ENCODE peak calls at places on chromosomes 1 and 21, in eight cellular contexts. X is esophagus squamous epithelium, F is neural progenitor cell, I is body of pancreas, K is fibroblast of lung, Q is heart left ventricle, U is mesendoderm, L is left ventricle myocardium inferior. Z is an unnamed sample. For H3K4me1 and H3K27me3, the result is how much of the 10 kb centered on the place peaks cover.

GRCh38 chr1:75502776-75503175 is 108.1 kb downstream of the SLC44A5 start:
- DNase-seq in L (no peak), K (peak), F (no peak), Q (no peak), U (no peak), X (no peak), I (no peak), Z (peak)

GRCh38 chr1:94989398-94989797 is 62.5 kb upstream of the CNN3 start:
- DNase-seq in U (no peak), L (peak), K (no peak), X (no peak), I (peak), F (no peak), Q (peak), Z (no peak)

GRCh38 chr1:23528245-23528978 is 2.6 kb downstream of the E2F2 start:
- DNase-seq in U (no peak), X (no peak), L (peak), I (peak), K (peak), F (no peak), Q (peak), Z (peak)

GRCh38 chr1:210291786-210292275 is 36.9 kb upstream of the HHAT start:
- DNase-seq in L (no peak), K (peak), U (no peak), Q (no peak), X (no peak), I (no peak), F (no peak), Z (peak)

GRCh38 chr21:16116798-16117197 is 387.0 kb downstream of the USP25 start:
- DNase-seq in U (no peak), Q (no peak), K (peak), X (no peak), L (no peak), I (no peak), F (no peak), Z (peak)

GRCh38 chr1:44030606-44031050 is 634 bp downstream of the SLC6A9 start:
- DNase-seq in I (no peak), X (no peak), K (peak), U (peak), Q (peak), L (peak), F (peak), Z (peak)

GRCh38 chr1:88646852-88647645 is 37.0 kb upstream of the PKN2 start:
- DNase-seq in F (peak), I (no peak), Q (no peak), U (peak), K (no peak), L (no peak), X (no peak), Z (no peak)

GRCh38 chr21:17532292-17532691 is 19.4 kb downstream of the CXADR start:
- DNase-seq in X (no peak), Q (no peak), K (no peak), U (no peak), F (no peak), I (no peak), L (no peak), Z (no peak)

GRCh38 chr1:44624268-44624901 is 49.9 kb downstream of the TMEM53 start:
- DNase-seq in Q (no peak), X (no peak), L (no peak), F (no peak), K (no peak), I (no peak), U (no peak), Z (no peak)

GRCh38 chr1:227072991-227073390 is 132.9 kb downstream of the COQ8A start:
- DNase-seq in U (no peak), Q (no peak), F (no peak), L (no peak), I (no peak), X (no peak), K (peak), Z (peak)

GRCh38 chr1:77170687-77171086 is 48.5 kb downstream of the PIGK start:
- DNase-seq in K (peak), L (no peak), U (no peak), X (no peak), I (no peak), F (no peak), Q (no peak), Z (peak)

GRCh38 chr1:182357913-182358312 is 33.7 kb downstream of the GLUL start:
- DNase-seq in U (no peak), X (no peak), I (no peak), L (no peak), K (no peak), Q (no peak), F (peak), Z (no peak)

DNA sequence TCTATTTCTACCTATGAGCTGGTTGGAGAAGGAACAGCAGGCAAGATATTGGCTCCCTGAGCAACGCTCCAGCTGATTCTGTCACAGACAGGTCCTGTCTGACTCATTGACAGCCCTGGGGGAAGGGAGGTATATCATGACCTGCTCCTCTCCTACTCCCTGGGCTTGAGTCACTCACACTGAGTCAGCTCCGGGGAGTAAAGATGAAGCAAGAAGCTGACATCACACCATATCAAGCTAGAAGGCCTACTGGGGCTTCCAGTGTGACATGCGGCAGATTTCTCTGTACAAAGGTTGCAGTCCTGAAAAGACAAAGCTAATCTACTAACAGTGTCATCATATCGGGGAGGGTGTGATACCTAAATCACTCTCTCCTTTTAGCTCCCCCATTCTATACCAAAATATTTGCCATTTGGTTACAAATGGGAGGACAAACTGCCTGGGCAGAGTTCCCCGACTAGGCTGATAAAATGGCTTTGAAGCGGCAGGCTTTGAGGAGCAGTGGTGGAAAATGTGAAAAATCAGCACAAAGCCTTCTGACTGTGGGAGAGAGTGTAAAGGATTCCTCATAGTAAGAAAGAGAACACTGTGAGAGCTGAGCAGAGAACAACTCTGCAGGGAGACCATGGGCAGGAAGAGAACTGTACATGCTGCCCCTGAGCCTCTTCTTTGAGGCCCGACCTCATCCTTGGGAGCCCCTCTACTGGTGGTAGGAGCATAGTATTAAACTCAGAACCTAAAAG is 15.5 kb downstream of the PI4KB start:
- DNase-seq in Q (peak), I (peak), L (peak), U (peak), F (no peak), K (peak), X (peak), Z (peak)
- H3K4me3 ChIP-seq in Q (no peak), I (no peak), L (no peak), U (no peak), F (no peak), K (no peak), X (no peak), Z (peak)

DNA sequence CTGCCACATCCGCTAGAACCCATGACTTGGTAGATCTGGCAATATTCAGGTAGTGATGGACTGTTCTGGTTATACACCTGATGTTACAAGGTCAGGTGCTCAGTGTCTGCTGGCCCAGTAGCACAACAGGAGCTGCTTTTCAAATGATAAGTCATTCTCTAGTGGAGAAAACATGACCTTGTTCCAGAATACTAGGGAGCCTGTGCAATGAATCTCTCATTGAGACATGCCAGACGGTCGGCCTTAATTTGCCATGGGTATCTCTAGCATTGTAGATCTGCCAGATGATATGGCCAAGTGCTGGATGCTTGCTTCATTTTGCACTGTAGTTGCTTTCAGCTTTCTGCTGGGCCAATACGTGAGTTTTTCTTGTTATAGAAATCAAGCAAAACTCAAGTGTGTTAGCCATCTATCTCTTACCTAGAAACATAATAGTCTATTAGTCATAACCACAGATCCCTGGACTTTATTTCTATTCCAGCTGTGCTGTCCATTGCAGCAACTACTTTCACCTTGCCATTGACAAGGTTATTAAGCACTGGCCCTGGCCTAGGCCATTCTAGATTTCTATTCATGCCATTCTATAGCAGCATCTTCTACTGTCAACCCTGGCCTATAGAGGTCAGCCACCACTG is 13.9 kb upstream of the CENPF start:
- DNase-seq in F (no peak), U (no peak), K (peak), Q (no peak), L (no peak), I (no peak), X (no peak), Z (no peak)
- H3K4me1 ChIP-seq in F (under half), U (under half), K (under half), Q (under half), L (under half), I (under half), X (under half), Z (under half)

DNA sequence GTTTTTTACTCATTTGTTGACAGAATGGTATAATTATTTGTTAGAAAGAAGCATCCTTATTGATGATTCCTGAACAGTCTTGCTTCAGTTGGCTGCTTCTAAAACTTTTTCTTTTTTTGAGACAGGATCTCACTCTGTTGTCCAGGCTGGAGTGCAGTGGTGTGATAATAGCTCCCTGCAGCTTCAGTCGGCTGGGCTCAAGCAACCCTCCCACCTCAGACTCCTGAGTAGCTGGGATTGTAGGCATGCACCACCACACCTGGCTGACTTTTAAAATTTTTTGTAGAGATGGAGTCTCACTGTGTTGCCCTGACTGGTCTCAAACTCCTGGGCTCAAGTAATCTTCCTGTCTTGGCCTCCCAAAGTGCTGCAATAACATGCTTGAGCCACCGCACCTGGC is 38.8 kb downstream of the MACF1 start:
- DNase-seq in F (no peak), I (no peak), K (no peak), U (no peak), Q (no peak), L (no peak), X (no peak), Z (no peak)
- H3K27me3 ChIP-seq in F (under half), I (under half), K (under half), U (under half), Q (under half), L (under half), X (under half), Z (under half)

DNA sequence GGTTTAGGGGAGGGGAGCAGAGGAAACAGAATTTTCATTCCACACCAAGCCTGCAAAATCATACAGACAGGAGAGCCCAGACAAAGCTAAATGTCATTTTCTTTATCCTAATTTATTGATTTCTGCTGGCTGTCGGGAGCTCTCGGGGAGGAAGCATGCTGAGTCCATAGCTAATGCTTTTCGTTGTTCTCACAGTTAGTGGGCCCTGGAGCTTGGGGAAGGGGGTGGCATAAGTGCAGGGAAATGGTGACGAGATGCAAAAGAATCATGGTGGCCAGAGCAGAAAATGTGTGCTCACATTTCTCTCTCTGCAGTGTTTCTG is 202.4 kb downstream of the TOMM20 start:
- DNase-seq in F (no peak), L (no peak), X (no peak), U (no peak), Q (no peak), I (no peak), K (no peak), Z (no peak)
- H3K4me3 ChIP-seq in F (no peak), L (no peak), X (no peak), U (no peak), Q (no peak), I (no peak), K (no peak), Z (peak)

DNA sequence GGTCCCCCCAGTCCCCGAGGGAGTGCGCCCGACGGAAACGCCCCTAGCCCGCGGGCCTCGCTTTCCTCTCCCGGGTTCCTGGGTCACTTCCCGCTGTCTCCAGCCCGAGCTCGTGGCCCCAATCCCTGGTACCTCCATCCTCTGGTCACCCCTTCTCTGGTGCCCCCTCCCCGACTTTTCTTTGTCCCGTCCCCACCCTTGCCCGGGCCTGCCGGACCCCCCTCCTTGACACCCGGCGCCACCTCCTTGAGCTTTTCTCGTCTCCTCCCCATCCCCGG is 320 bp upstream of the RIPPLY3 start:
- DNase-seq in K (no peak), X (no peak), L (no peak), U (no peak), Q (no peak), F (no peak), I (no peak), Z (no peak)
- H3K4me1 ChIP-seq in K (under half), X (under half), L (under half), U (under half), Q (under half), F (under half), I (under half), Z (under half)

GRCh38 chr1:156430305-156430704 is 61.3 kb downstream of the RHBG start:
- DNase-seq in Q (no peak), K (no peak), I (no peak), L (no peak), F (no peak), U (peak), X (no peak), Z (no peak)
- H3K27me3 ChIP-seq in Q (half or more), K (half or more), I (under half), L (half or more), F (half or more), U (under half), X (half or more), Z (half or more)

DNA sequence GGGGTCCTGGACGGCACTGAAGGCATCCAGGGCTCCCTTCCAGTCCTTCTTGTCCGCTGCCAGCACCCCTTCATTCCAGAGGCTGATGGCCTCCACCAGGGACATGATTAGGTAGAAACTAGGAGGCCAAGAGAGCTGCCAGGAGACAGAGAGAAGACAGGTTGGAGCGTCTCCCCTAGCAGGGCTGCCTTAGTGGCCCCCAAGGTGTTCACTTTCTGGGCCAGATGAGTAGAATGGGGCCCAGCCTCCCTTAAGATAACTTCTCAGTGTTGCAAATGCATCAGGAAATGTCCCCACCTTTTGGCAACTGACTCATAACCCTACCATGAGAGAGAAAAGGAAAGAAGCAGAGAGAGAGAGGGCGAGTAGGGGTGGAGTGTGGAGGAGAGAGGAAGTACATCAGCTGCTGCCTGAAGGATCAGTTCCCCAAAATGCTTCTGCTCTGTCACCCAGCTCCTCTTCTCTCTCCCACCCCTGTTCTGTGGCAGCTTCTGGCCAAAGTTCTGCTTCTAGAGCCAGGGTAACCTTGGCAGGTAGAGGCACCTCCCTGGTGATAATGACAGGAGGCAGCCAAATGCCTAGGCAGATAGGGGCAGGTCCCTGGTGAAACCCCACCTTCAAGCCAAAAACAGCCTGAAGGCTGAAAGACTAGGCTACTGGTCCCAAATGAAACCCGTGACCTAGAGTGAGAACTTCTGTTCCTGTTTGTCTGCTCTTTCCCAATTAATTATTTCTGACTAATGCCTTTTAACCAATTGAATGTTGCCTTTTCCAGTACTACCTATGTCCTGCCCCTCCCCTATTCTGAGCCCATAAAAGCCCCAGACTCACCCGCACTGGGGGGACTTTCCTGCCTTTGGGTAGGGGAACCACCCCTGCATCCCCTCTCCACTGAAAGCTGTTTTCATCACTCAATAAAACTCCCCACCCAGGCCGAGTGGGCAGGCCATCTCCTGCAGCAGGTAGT is at the start of gene NCF2:
- DNase-seq in F (no peak), Q (no peak), K (no peak), X (no peak), U (no peak), I (no peak), L (no peak), Z (no peak)
- H3K4me3 ChIP-seq in F (no peak), Q (peak), K (no peak), X (no peak), U (no peak), I (no peak), L (peak), Z (no peak)

Z was measured in adipocyte.